ENCODE peak calls at places on chromosomes 6 and 20, in five cellular contexts. One of them, this sample, is unnamed.

GRCh38 chr6:30725713-30726505 is 5.8 kb downstream of the TUBB start:
- DNase-seq in body of pancreas: no peak
- DNase-seq in memory B cell: no peak
- DNase-seq in HCEC 1CT: peak; percentile 72
- DNase-seq in EH: peak; percentile 84
- DNase-seq in this sample: no peak

GRCh38 chr6:105781905-105782304 is 304.2 kb upstream of the PRDM1 start:
- DNase-seq in body of pancreas: no peak
- DNase-seq in memory B cell: no peak
- DNase-seq in HCEC 1CT: no peak
- DNase-seq in EH: no peak
- DNase-seq in this sample: no peak

GRCh38 chr20:46220808-46221207 is 87.5 kb downstream of the CDH22 start:
- DNase-seq in body of pancreas: peak; percentile 39
- DNase-seq in memory B cell: no peak
- DNase-seq in HCEC 1CT: no peak
- DNase-seq in EH: no peak
- DNase-seq in this sample: no peak

GRCh38 chr6:104527761-104528415 is 331.8 kb downstream of the HACE1 start:
- DNase-seq in body of pancreas: peak; percentile 21
- DNase-seq in memory B cell: no peak
- DNase-seq in HCEC 1CT: no peak
- DNase-seq in EH: peak; percentile 62
- DNase-seq in this sample: peak; percentile 29

GRCh38 chr20:24608926-24609667 is 139.7 kb downstream of the SYNDIG1 start:
- DNase-seq in body of pancreas: no peak
- DNase-seq in memory B cell: no peak
- DNase-seq in HCEC 1CT: no peak
- DNase-seq in EH: peak; percentile 25
- DNase-seq in this sample: no peak

GRCh38 chr6:5905431-5906339 is 101.0 kb downstream of the NRN1 start:
- DNase-seq in body of pancreas: peak; percentile 47
- DNase-seq in memory B cell: no peak
- DNase-seq in HCEC 1CT: peak; percentile 51
- DNase-seq in EH: peak; percentile 90
- DNase-seq in this sample: peak; percentile 42

GRCh38 chr6:36762123-36762522 is 64.5 kb downstream of the RAB44 start:
- DNase-seq in body of pancreas: no peak
- DNase-seq in memory B cell: no peak
- DNase-seq in HCEC 1CT: no peak
- DNase-seq in EH: no peak
- DNase-seq in this sample: no peak

GRCh38 chr6:119079288-119079809 is 885 bp upstream of the FAM184A start:
- DNase-seq in body of pancreas: no peak
- DNase-seq in memory B cell: no peak
- DNase-seq in HCEC 1CT: peak; percentile 56
- DNase-seq in EH: peak; percentile 52
- DNase-seq in this sample: peak; percentile 6

GRCh38 chr6:170293881-170294755 is 3.2 kb upstream of the DLL1 start:
- DNase-seq in body of pancreas: no peak
- DNase-seq in memory B cell: no peak
- DNase-seq in HCEC 1CT: no peak
- DNase-seq in EH: no peak
- DNase-seq in this sample: no peak

GRCh38 chr6:30615958-30616810 is 859 bp downstream of the PPP1R10 start:
- DNase-seq in body of pancreas: peak; percentile 41
- DNase-seq in memory B cell: peak; percentile 48
- DNase-seq in HCEC 1CT: no peak
- DNase-seq in EH: peak; percentile 46
- DNase-seq in this sample: peak; percentile 50

GRCh38 chr20:37378785-37379598 is 33.1 kb downstream of the SRC start:
- DNase-seq in body of pancreas: peak; percentile 35
- DNase-seq in memory B cell: no peak
- DNase-seq in HCEC 1CT: no peak
- DNase-seq in EH: peak; percentile 58
- DNase-seq in this sample: no peak

GRCh38 chr20:20273281-20273680 is 94.6 kb upstream of the INSM1 start:
- DNase-seq in body of pancreas: no peak
- DNase-seq in memory B cell: no peak
- DNase-seq in HCEC 1CT: no peak
- DNase-seq in EH: no peak
- DNase-seq in this sample: no peak

GRCh38 chr20:21493049-21493448 is 20.8 kb downstream of the NKX2-2 start:
- DNase-seq in body of pancreas: no peak
- DNase-seq in memory B cell: no peak
- DNase-seq in HCEC 1CT: no peak
- DNase-seq in EH: no peak
- DNase-seq in this sample: no peak

GRCh38 chr6:27205375-27206278 is 41.9 kb upstream of the PRSS16 start:
- DNase-seq in body of pancreas: no peak
- DNase-seq in memory B cell: no peak
- DNase-seq in HCEC 1CT: no peak
- DNase-seq in EH: no peak
- DNase-seq in this sample: peak; percentile 22

GRCh38 chr6:29653452-29654038 is 3.3 kb upstream of the MOG start:
- DNase-seq in body of pancreas: peak; percentile 59
- DNase-seq in memory B cell: peak; percentile 27
- DNase-seq in HCEC 1CT: peak; percentile 74
- DNase-seq in EH: peak; percentile 70
- DNase-seq in this sample: no peak

GRCh38 chr20:9214676-9215075 is 145.8 kb downstream of the PLCB4 start:
- DNase-seq in body of pancreas: no peak
- DNase-seq in memory B cell: no peak
- DNase-seq in HCEC 1CT: peak; percentile 88
- DNase-seq in EH: peak; percentile 86
- DNase-seq in this sample: peak; percentile 18

GRCh38 chr20:64108731-64109389 is 1.5 kb upstream of the NPBWR2 start:
- DNase-seq in body of pancreas: no peak
- DNase-seq in memory B cell: no peak
- DNase-seq in HCEC 1CT: no peak
- DNase-seq in EH: no peak
- DNase-seq in this sample: no peak

GRCh38 chr6:139520321-139520768 is 145.9 kb upstream of the CITED2 start:
- DNase-seq in body of pancreas: no peak
- DNase-seq in memory B cell: no peak
- DNase-seq in HCEC 1CT: peak; percentile 30
- DNase-seq in EH: peak; percentile 31
- DNase-seq in this sample: no peak

GRCh38 chr20:35601021-35601973 is 14.3 kb upstream of the SPAG4 start:
- DNase-seq in body of pancreas: peak; percentile 82
- DNase-seq in memory B cell: peak; percentile 69
- DNase-seq in HCEC 1CT: peak; percentile 33
- DNase-seq in EH: peak; percentile 73
- DNase-seq in this sample: no peak

GRCh38 chr6:8845691-8846090 is 410.3 kb upstream of the SLC35B3 start:
- DNase-seq in body of pancreas: no peak
- DNase-seq in memory B cell: no peak
- DNase-seq in HCEC 1CT: no peak
- DNase-seq in EH: no peak
- DNase-seq in this sample: no peak

GRCh38 chr6:168004945-168005344 is 7.5 kb downstream of the KIF25 start:
- DNase-seq in body of pancreas: no peak
- DNase-seq in memory B cell: no peak
- DNase-seq in HCEC 1CT: no peak
- DNase-seq in EH: no peak
- DNase-seq in this sample: no peak

GRCh38 chr6:43144879-43145278 is 26.2 kb upstream of the SRF start:
- DNase-seq in body of pancreas: no peak
- DNase-seq in memory B cell: no peak
- DNase-seq in HCEC 1CT: no peak
- DNase-seq in EH: no peak
- DNase-seq in this sample: no peak

GRCh38 chr20:20188647-20189046 is 136.3 kb downstream of the CFAP61 start:
- DNase-seq in body of pancreas: no peak
- DNase-seq in memory B cell: no peak
- DNase-seq in HCEC 1CT: no peak
- DNase-seq in EH: no peak
- DNase-seq in this sample: no peak

GRCh38 chr20:57004416-57004815 is 262.0 kb downstream of the BMP7 start:
- DNase-seq in body of pancreas: no peak
- DNase-seq in memory B cell: no peak
- DNase-seq in HCEC 1CT: no peak
- DNase-seq in EH: no peak
- DNase-seq in this sample: no peak

GRCh38 chr20:35698298-35699126 is 640 bp downstream of the NFS1 start:
- DNase-seq in body of pancreas: no peak
- DNase-seq in memory B cell: no peak
- DNase-seq in HCEC 1CT: no peak
- DNase-seq in EH: peak; percentile 30
- DNase-seq in this sample: no peak

GRCh38 chr20:14921546-14921945 is 584.1 kb upstream of the FLRT3 start:
- DNase-seq in body of pancreas: no peak
- DNase-seq in memory B cell: no peak
- DNase-seq in HCEC 1CT: no peak
- DNase-seq in EH: peak; percentile 53
- DNase-seq in this sample: no peak

GRCh38 chr20:7772376-7772775 is 167.9 kb downstream of the HAO1 start:
- DNase-seq in body of pancreas: peak; percentile 32
- DNase-seq in memory B cell: no peak
- DNase-seq in HCEC 1CT: no peak
- DNase-seq in EH: peak; percentile 13
- DNase-seq in this sample: no peak

This sample was measured in foreskin melanocyte.